ENCODE peak calls at places on chromosomes 7 and 10, in seven cellular contexts. L, D, V, Z, T, J and I are unnamed samples.

GRCh38 chr7:134752006-134752760 is 27.3 kb upstream of the CALD1 start:
- DNase-seq in L (no peak), D (no peak), V (peak), Z (no peak), T (no peak), J (peak), I (no peak)

GRCh38 chr10:2897619-2898508 is 169.5 kb upstream of the PFKP start:
- DNase-seq in L (no peak), D (no peak), V (peak), Z (no peak), T (no peak), J (no peak), I (no peak)

GRCh38 chr7:76122516-76123239 is 74.8 kb downstream of the MDH2 start:
- DNase-seq in L (no peak), D (no peak), V (no peak), Z (no peak), T (no peak), J (no peak), I (no peak)

GRCh38 chr10:43861966-43862751 is 213.5 kb upstream of the ZNF32 start:
- DNase-seq in L (no peak), D (no peak), V (peak), Z (peak), T (no peak), J (peak), I (no peak)

GRCh38 chr10:111996103-111996502 is 187.5 kb downstream of the GPAM start:
- DNase-seq in L (no peak), D (peak), V (no peak), Z (no peak), T (no peak), J (no peak), I (no peak)

GRCh38 chr7:108249458-108249857 is 119.3 kb upstream of the LAMB4 start:
- DNase-seq in L (no peak), D (no peak), V (no peak), Z (no peak), T (no peak), J (no peak), I (no peak)

GRCh38 chr10:5947471-5948207 is 29.7 kb downstream of the IL15RA start:
- DNase-seq in L (peak), D (no peak), V (no peak), Z (no peak), T (no peak), J (no peak), I (no peak)

GRCh38 chr7:92720604-92721350 is 115.6 kb downstream of the CDK6 start:
- DNase-seq in L (no peak), D (peak), V (no peak), Z (no peak), T (no peak), J (no peak), I (no peak)

GRCh38 chr10:22427890-22428571 is 82.7 kb downstream of the SPAG6 start:
- DNase-seq in L (peak), D (no peak), V (peak), Z (no peak), T (no peak), J (peak), I (no peak)

GRCh38 chr10:60955957-60956425 is 12.0 kb upstream of the RHOBTB1 start:
- DNase-seq in L (no peak), D (no peak), V (peak), Z (no peak), T (no peak), J (peak), I (no peak)

GRCh38 chr7:96026606-96027005 is 254.3 kb downstream of the DYNC1I1 start:
- DNase-seq in L (no peak), D (no peak), V (peak), Z (no peak), T (no peak), J (peak), I (no peak)

GRCh38 chr10:100939763-100940344 is 27.1 kb downstream of the SLF2 start:
- DNase-seq in L (no peak), D (no peak), V (no peak), Z (no peak), T (no peak), J (no peak), I (no peak)

GRCh38 chr7:152673902-152674301 is 2.0 kb downstream of the XRCC2 start:
- DNase-seq in L (no peak), D (no peak), V (no peak), Z (no peak), T (no peak), J (no peak), I (no peak)

GRCh38 chr7:12570529-12571461 is at the start of gene SCIN:
- DNase-seq in L (peak), D (peak), V (peak), Z (no peak), T (no peak), J (peak), I (peak)

GRCh38 chr7:124322561-124322960 is 289.7 kb upstream of the TMEM229A start:
- DNase-seq in L (no peak), D (no peak), V (no peak), Z (no peak), T (no peak), J (no peak), I (no peak)

GRCh38 chr7:84245831-84246230 is 51.2 kb upstream of the SEMA3A start:
- DNase-seq in L (no peak), D (no peak), V (no peak), Z (no peak), T (no peak), J (no peak), I (no peak)

GRCh38 chr7:82428186-82428961 is 15.2 kb downstream of the CACNA2D1 start:
- DNase-seq in L (no peak), D (no peak), V (peak), Z (no peak), T (no peak), J (peak), I (no peak)

GRCh38 chr10:125967533-125967932 is 71.2 kb downstream of the FANK1 start:
- DNase-seq in L (no peak), D (no peak), V (no peak), Z (no peak), T (no peak), J (no peak), I (no peak)

GRCh38 chr7:1460757-1461639 is 1.7 kb upstream of the MICALL2 start:
- DNase-seq in L (no peak), D (no peak), V (peak), Z (peak), T (no peak), J (peak), I (peak)

GRCh38 chr7:151109094-151110048 is 23.1 kb downstream of the AGAP3 start:
- DNase-seq in L (no peak), D (no peak), V (no peak), Z (no peak), T (no peak), J (peak), I (peak)

GRCh38 chr7:1922071-1922869 is 252.2 kb downstream of the ELFN1 start:
- DNase-seq in L (peak), D (no peak), V (no peak), Z (no peak), T (no peak), J (peak), I (no peak)

GRCh38 chr7:32611700-32612099 is 116.4 kb downstream of the AVL9 start:
- DNase-seq in L (no peak), D (no peak), V (no peak), Z (no peak), T (no peak), J (no peak), I (no peak)

GRCh38 chr10:74927701-74928100 is 101.3 kb downstream of the KAT6B start:
- DNase-seq in L (no peak), D (no peak), V (peak), Z (no peak), T (no peak), J (peak), I (no peak)

GRCh38 chr7:111760043-111760442 is 197.8 kb upstream of the IMMP2L start:
- DNase-seq in L (no peak), D (no peak), V (no peak), Z (no peak), T (no peak), J (no peak), I (no peak)

GRCh38 chr10:72925951-72926465 is 28.6 kb downstream of the PLA2G12B start:
- DNase-seq in L (no peak), D (no peak), V (no peak), Z (no peak), T (no peak), J (no peak), I (no peak)

GRCh38 chr10:5551531-5552375 is 27.0 kb downstream of the CALML3 start:
- DNase-seq in L (no peak), D (peak), V (peak), Z (no peak), T (peak), J (no peak), I (no peak)

GRCh38 chr7:46321556-46322205 is 400.6 kb upstream of the IGFBP3 start:
- DNase-seq in L (no peak), D (no peak), V (peak), Z (no peak), T (no peak), J (peak), I (no peak)

GRCh38 chr7:8260871-8261707 is 878 bp downstream of the ICA1 start:
- DNase-seq in L (peak), D (no peak), V (no peak), Z (peak), T (no peak), J (peak), I (peak)

GRCh38 chr7:116970148-116970910 is 17.0 kb downstream of the ST7 start:
- DNase-seq in L (no peak), D (peak), V (no peak), Z (no peak), T (no peak), J (no peak), I (no peak)

GRCh38 chr10:24382979-24383663 is 174.2 kb downstream of the KIAA1217 start:
- DNase-seq in L (no peak), D (no peak), V (peak), Z (no peak), T (no peak), J (no peak), I (no peak)

GRCh38 chr10:73076361-73077183 is 20.1 kb downstream of the P4HA1 start:
- DNase-seq in L (no peak), D (no peak), V (peak), Z (no peak), T (no peak), J (peak), I (peak)

GRCh38 chr7:7122701-7123281 is 59.6 kb upstream of the C1GALT1 start:
- DNase-seq in L (no peak), D (no peak), V (peak), Z (no peak), T (no peak), J (peak), I (no peak)

GRCh38 chr10:130127612-130128607 is 8.3 kb upstream of the GLRX3 start:
- DNase-seq in L (peak), D (no peak), V (peak), Z (no peak), T (peak), J (peak), I (peak)

GRCh38 chr7:114818501-114818900 is 103.4 kb upstream of the MDFIC start:
- DNase-seq in L (no peak), D (no peak), V (peak), Z (no peak), T (no peak), J (peak), I (no peak)

GRCh38 chr10:48750991-48751390 is 66.3 kb downstream of the WDFY4 start:
- DNase-seq in L (no peak), D (no peak), V (no peak), Z (no peak), T (no peak), J (no peak), I (no peak)

GRCh38 chr10:48750019-48750418 is 65.3 kb downstream of the WDFY4 start:
- DNase-seq in L (no peak), D (no peak), V (no peak), Z (no peak), T (no peak), J (no peak), I (no peak)

GRCh38 chr10:48749254-48749787 is 64.6 kb downstream of the WDFY4 start:
- DNase-seq in L (no peak), D (no peak), V (no peak), Z (no peak), T (no peak), J (no peak), I (no peak)

GRCh38 chr10:48748573-48748972 is 63.9 kb downstream of the WDFY4 start:
- DNase-seq in L (no peak), D (peak), V (no peak), Z (no peak), T (no peak), J (no peak), I (no peak)

GRCh38 chr10:48751730-48752129 is 67.1 kb downstream of the WDFY4 start:
- DNase-seq in L (no peak), D (no peak), V (no peak), Z (no peak), T (no peak), J (no peak), I (no peak)
- H3K4me3 ChIP-seq in L (no peak), D (no peak), V (no peak), Z (no peak), T (no peak), J (no peak), I (no peak)

DNA sequence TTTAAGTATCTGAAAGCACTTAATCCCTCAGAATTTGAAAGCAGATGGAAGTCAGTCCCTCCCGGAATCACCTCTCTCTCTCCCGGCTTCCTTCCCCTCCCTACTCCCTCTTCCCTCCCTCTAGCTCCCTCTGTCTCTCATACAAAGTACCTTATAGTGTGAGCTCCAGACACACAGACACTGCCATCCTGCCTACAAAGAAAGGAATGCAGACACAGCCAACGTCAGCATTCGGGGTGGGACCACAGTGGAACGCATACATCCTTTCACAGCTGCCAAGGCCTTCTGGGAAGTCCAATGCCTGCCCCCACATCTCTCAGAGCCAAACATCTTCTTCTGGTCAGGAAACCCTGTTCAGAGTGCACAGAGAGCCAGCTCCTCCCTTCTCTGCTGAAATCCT is 9.3 kb downstream of the NOD1 start:
- DNase-seq in L (no peak), D (no peak), V (peak), Z (peak), T (peak), J (peak), I (peak)
- H3K4me3 ChIP-seq in L (no peak), D (no peak), V (no peak), Z (peak), T (no peak), J (no peak), I (no peak)

GRCh38 chr7:4958477-4959301 is at the start of gene MMD2:
- DNase-seq in L (peak), D (no peak), V (no peak), Z (no peak), T (no peak), J (peak), I (no peak)
- H3K4me3 ChIP-seq in L (peak), D (no peak), V (no peak), Z (peak), T (no peak), J (no peak), I (no peak)

GRCh38 chr7:158472631-158473030 is 115.0 kb downstream of the PTPRN2 start:
- DNase-seq in L (no peak), D (no peak), V (no peak), Z (no peak), T (no peak), J (no peak), I (no peak)

GRCh38 chr7:158475036-158475678 is 112.5 kb downstream of the PTPRN2 start:
- DNase-seq in L (no peak), D (no peak), V (no peak), Z (no peak), T (no peak), J (no peak), I (no peak)

GRCh38 chr7:158473238-158473637 is 114.4 kb downstream of the PTPRN2 start:
- DNase-seq in L (no peak), D (no peak), V (no peak), Z (no peak), T (no peak), J (no peak), I (no peak)

GRCh38 chr7:158474488-158474887 is 113.1 kb downstream of the PTPRN2 start:
- DNase-seq in L (no peak), D (no peak), V (no peak), Z (no peak), T (no peak), J (no peak), I (no peak)

DNA sequence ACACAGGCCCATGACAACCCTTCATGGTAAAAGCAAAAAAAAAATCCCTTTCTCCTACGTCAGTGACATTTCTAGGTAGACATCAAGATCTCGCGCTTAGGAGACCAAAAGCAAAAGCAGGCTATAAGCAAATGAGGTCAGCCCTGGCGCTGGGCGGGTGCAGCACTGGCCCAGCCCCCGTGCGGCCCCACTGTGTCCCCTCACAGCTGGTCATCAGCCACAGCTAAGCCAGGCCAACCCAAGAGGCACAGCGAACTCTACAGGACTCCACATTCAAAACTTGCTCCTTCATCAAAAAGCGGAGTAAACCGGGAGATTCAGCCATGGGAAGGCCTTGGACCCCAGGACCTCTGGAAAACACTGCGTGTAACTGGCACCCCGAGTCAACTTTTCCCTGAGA is 113.7 kb downstream of the PTPRN2 start:
- DNase-seq in L (no peak), D (no peak), V (no peak), Z (no peak), T (no peak), J (no peak), I (no peak)
- H3K4me3 ChIP-seq in L (no peak), D (no peak), V (no peak), Z (no peak), T (no peak), J (no peak), I (no peak)

GRCh38 chr7:29270579-29270978 is 76.0 kb downstream of the CHN2 start:
- DNase-seq in L (no peak), D (no peak), V (peak), Z (no peak), T (no peak), J (no peak), I (no peak)
- H3K4me3 ChIP-seq in L (no peak), D (no peak), V (no peak), Z (no peak), T (no peak), J (no peak), I (no peak)

DNA sequence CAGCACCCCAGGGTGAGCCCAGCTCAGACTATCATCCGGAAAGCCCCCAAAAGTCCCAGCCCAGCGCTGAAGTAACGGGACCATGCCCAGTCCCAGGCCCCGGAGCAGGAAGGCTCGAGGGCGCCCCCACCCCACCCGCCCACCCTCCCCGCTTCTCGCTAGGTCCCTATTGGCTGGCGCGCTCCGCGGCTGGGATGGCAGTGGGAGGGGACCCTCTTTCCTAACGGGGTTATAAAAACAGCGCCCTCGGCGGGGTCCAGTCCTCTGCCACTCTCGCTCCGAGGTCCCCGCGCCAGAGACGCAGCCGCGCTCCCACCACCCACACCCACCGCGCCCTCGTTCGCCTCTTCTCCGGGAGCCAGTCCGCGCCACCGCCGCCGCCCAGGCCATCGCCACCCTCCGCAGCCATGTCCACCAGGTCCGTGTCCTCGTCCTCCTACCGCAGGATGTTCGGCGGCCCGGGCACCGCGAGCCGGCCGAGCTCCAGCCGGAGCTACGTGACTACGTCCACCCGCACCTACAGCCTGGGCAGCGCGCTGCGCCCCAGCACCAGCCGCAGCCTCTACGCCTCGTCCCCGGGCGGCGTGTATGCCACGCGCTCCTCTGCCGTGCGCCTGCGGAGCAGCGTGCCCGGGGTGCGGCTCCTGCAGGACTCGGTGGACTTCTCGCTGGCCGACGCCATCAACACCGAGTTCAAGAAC is 1.1 kb downstream of the VIM start:
- DNase-seq in L (peak), D (peak), V (peak), Z (peak), T (peak), J (peak), I (peak)
- H3K4me3 ChIP-seq in L (peak), D (peak), V (peak), Z (peak), T (peak), J (peak), I (peak)

DNA sequence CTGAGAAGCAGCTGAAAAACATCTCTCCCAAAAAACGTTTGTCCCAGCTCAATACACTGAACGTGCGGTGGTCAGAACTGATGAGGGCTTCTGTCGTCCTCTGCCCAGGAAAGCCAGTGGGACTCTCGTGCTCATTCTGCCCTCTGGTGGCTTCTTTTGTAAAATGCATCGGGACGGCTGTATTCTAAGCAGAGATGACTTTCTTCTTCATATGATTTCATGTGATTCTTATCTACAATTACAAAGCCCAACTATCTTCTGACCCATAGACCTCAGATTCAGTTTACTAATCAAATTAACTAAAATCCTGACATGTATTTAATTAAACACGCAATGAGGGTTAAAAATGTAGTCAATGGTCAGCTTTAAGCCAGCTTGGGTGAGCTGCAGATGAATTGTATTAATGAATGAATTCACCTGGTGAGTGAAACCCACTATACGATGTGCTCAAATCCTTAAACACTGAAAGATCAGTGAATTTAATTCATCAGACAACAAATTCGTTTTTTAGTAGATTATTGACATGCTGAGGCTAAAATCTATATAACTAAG is 117.6 kb upstream of the FAM204A start:
- DNase-seq in L (peak), D (no peak), V (peak), Z (no peak), T (peak), J (peak), I (peak)
- H3K4me3 ChIP-seq in L (no peak), D (no peak), V (no peak), Z (no peak), T (no peak), J (no peak), I (no peak)